ENCODE peak calls at places on chromosomes 7 and 10, in nine cellular contexts. One of them, this sample, is unnamed.

GRCh38 chr7:26399747-26400146 is 108.1 kb downstream of the SNX10 start:
- DNase-seq in fibroblast of lung: no peak
- DNase-seq in A549: no peak
- DNase-seq in upper lobe of right lung: no peak
- DNase-seq in lower lobe of right lung: no peak
- DNase-seq in GM23338: no peak
- DNase-seq in CD8-positive, alpha-beta T cell: no peak
- DNase-seq in Panc1: no peak
- DNase-seq in left ventricle myocardium inferior: no peak
- DNase-seq in this sample: no peak

GRCh38 chr7:100673302-100673941 is at the start of gene GNB2:
- DNase-seq in upper lobe of right lung: peak; percentile 100
- DNase-seq in CD8-positive, alpha-beta T cell: peak; percentile 98
- DNase-seq in GM23338: peak; percentile 96
- DNase-seq in Panc1: peak; percentile 98
- DNase-seq in fibroblast of lung: peak; percentile 100
- DNase-seq in lower lobe of right lung: peak; percentile 99
- DNase-seq in A549: peak; percentile 90
- DNase-seq in left ventricle myocardium inferior: peak; percentile 99
- DNase-seq in this sample: peak; percentile 97

GRCh38 chr7:90948085-90948484 is 316.1 kb upstream of the FZD1 start:
- DNase-seq in lower lobe of right lung: no peak
- DNase-seq in fibroblast of lung: no peak
- DNase-seq in left ventricle myocardium inferior: no peak
- DNase-seq in Panc1: no peak
- DNase-seq in CD8-positive, alpha-beta T cell: no peak
- DNase-seq in A549: no peak
- DNase-seq in upper lobe of right lung: no peak
- DNase-seq in GM23338: no peak
- DNase-seq in this sample: no peak

GRCh38 chr7:118372530-118372929 is 148.0 kb downstream of the ANKRD7 start:
- DNase-seq in Panc1: no peak
- DNase-seq in GM23338: no peak
- DNase-seq in lower lobe of right lung: no peak
- DNase-seq in upper lobe of right lung: no peak
- DNase-seq in left ventricle myocardium inferior: no peak
- DNase-seq in fibroblast of lung: peak; percentile 16
- DNase-seq in CD8-positive, alpha-beta T cell: no peak
- DNase-seq in A549: no peak
- DNase-seq in this sample: no peak

GRCh38 chr7:108202743-108203142 is 72.6 kb upstream of the LAMB4 start:
- DNase-seq in CD8-positive, alpha-beta T cell: no peak
- DNase-seq in upper lobe of right lung: no peak
- DNase-seq in fibroblast of lung: no peak
- DNase-seq in left ventricle myocardium inferior: no peak
- DNase-seq in lower lobe of right lung: no peak
- DNase-seq in GM23338: no peak
- DNase-seq in Panc1: no peak
- DNase-seq in A549: no peak
- DNase-seq in this sample: no peak

GRCh38 chr7:155458317-155459132 is 596 bp downstream of the EN2 start:
- DNase-seq in left ventricle myocardium inferior: no peak
- DNase-seq in A549: no peak
- DNase-seq in upper lobe of right lung: no peak
- DNase-seq in GM23338: peak; percentile 32
- DNase-seq in fibroblast of lung: no peak
- DNase-seq in CD8-positive, alpha-beta T cell: no peak
- DNase-seq in Panc1: no peak
- DNase-seq in lower lobe of right lung: no peak
- DNase-seq in this sample: no peak

GRCh38 chr7:151117565-151117964 is 31.3 kb downstream of the AGAP3 start:
- DNase-seq in lower lobe of right lung: peak; percentile 52
- DNase-seq in GM23338: no peak
- DNase-seq in left ventricle myocardium inferior: no peak
- DNase-seq in CD8-positive, alpha-beta T cell: peak; percentile 53
- DNase-seq in A549: no peak
- DNase-seq in Panc1: no peak
- DNase-seq in upper lobe of right lung: no peak
- DNase-seq in fibroblast of lung: no peak
- DNase-seq in this sample: no peak

GRCh38 chr7:25669954-25670841 is 441.9 kb upstream of the NPVF start:
- DNase-seq in upper lobe of right lung: no peak
- DNase-seq in GM23338: no peak
- DNase-seq in CD8-positive, alpha-beta T cell: no peak
- DNase-seq in Panc1: no peak
- DNase-seq in A549: no peak
- DNase-seq in left ventricle myocardium inferior: peak; percentile 23
- DNase-seq in fibroblast of lung: peak; percentile 57
- DNase-seq in lower lobe of right lung: no peak
- DNase-seq in this sample: no peak

GRCh38 chr10:118763202-118763988 is 8.6 kb upstream of the CACUL1 start:
- DNase-seq in Panc1: no peak
- DNase-seq in fibroblast of lung: no peak
- DNase-seq in A549: no peak
- DNase-seq in GM23338: no peak
- DNase-seq in left ventricle myocardium inferior: no peak
- DNase-seq in upper lobe of right lung: no peak
- DNase-seq in lower lobe of right lung: no peak
- DNase-seq in CD8-positive, alpha-beta T cell: no peak
- DNase-seq in this sample: no peak

GRCh38 chr7:100675581-100676350 is 2.2 kb downstream of the GNB2 start:
- DNase-seq in lower lobe of right lung: peak; percentile 92
- DNase-seq in fibroblast of lung: peak; percentile 67
- DNase-seq in A549: no peak
- DNase-seq in CD8-positive, alpha-beta T cell: peak; percentile 84
- DNase-seq in GM23338: peak; percentile 80
- DNase-seq in upper lobe of right lung: peak; percentile 91
- DNase-seq in Panc1: no peak
- DNase-seq in left ventricle myocardium inferior: peak; percentile 88
- DNase-seq in this sample: peak; percentile 67

GRCh38 chr7:43785425-43785824 is 26.9 kb downstream of the BLVRA start:
- DNase-seq in lower lobe of right lung: no peak
- DNase-seq in CD8-positive, alpha-beta T cell: no peak
- DNase-seq in upper lobe of right lung: no peak
- DNase-seq in GM23338: no peak
- DNase-seq in A549: no peak
- DNase-seq in fibroblast of lung: peak; percentile 90
- DNase-seq in Panc1: no peak
- DNase-seq in left ventricle myocardium inferior: no peak
- DNase-seq in this sample: no peak

GRCh38 chr10:77941790-77942189 is 15.2 kb upstream of the DLG5 start:
- DNase-seq in GM23338: no peak
- DNase-seq in CD8-positive, alpha-beta T cell: no peak
- DNase-seq in upper lobe of right lung: no peak
- DNase-seq in A549: no peak
- DNase-seq in fibroblast of lung: no peak
- DNase-seq in left ventricle myocardium inferior: no peak
- DNase-seq in Panc1: no peak
- DNase-seq in lower lobe of right lung: no peak
- DNase-seq in this sample: no peak

DNA sequence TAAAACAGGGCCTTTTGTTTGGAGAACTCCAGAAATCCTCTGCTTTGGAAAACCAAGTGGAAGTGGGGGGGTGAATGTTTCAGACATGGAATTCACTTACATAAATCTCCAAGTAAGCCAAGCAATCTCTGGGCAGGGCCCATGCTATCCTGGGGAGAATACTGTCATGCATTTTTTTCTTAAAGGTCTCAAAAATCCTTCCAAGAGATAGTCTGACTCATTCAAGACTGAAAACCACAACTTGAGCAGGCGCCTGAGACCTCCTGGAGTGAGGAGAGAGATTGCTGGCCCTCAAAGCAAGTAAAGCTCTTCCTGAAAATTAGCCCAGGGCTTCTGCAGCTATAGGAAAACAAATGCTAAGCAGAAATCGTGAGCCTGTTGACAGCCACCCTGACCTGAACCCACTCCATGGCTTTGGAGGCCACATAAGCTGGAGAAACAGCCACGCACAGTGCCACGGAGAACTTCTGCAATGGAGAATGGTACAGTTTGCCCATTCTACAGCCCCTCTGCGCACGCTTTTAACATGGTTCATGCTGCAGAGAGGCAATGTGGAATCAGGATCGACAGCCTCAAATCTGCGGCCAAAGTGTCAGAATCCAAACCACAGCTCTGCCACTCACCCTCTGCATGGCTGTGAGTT is 203.1 kb upstream of the AUTS2 start:
- DNase-seq in GM23338: no peak
- DNase-seq in left ventricle myocardium inferior: no peak
- DNase-seq in upper lobe of right lung: no peak
- DNase-seq in Panc1: no peak
- DNase-seq in A549: no peak
- DNase-seq in lower lobe of right lung: no peak
- DNase-seq in fibroblast of lung: peak; percentile 19
- DNase-seq in CD8-positive, alpha-beta T cell: no peak
- DNase-seq in this sample: no peak
- H3K27ac ChIP-seq in GM23338: no peak overlapping the region
- H3K27ac ChIP-seq in left ventricle myocardium inferior: no peak overlapping the region
- H3K27ac ChIP-seq in upper lobe of right lung: no peak overlapping the region
- H3K27ac ChIP-seq in Panc1: no peak overlapping the region
- H3K27ac ChIP-seq in A549: peak overlapping the region; percentile 80
- H3K27ac ChIP-seq in lower lobe of right lung: no peak overlapping the region
- H3K27ac ChIP-seq in fibroblast of lung: no peak overlapping the region
- H3K27ac ChIP-seq in CD8-positive, alpha-beta T cell: no peak overlapping the region
- H3K27ac ChIP-seq in this sample: no peak overlapping the region

DNA sequence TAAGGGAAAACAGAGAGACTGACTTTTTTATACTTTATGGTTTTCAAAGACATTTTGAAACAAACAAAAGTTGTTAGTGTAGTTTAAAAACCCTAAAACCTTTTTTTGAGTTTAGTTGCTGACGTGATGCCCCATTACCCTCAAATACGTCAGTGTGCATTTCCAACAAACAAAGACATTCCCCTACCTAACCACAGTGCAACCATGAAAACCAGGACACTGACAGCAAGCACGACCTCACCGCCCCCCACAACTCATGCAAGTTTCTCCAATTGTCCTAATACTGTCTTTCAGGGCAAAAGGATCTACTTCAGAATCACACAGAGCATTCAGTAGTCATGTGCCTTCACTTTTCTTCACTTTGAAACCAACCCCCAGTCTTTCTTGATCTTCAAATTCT is 75.0 kb downstream of the WNT2 start:
- DNase-seq in upper lobe of right lung: no peak
- DNase-seq in CD8-positive, alpha-beta T cell: no peak
- DNase-seq in Panc1: no peak
- DNase-seq in fibroblast of lung: no peak
- DNase-seq in lower lobe of right lung: no peak
- DNase-seq in GM23338: no peak
- DNase-seq in A549: no peak
- DNase-seq in left ventricle myocardium inferior: no peak
- DNase-seq in this sample: no peak
- H3K4me3 ChIP-seq in upper lobe of right lung: no peak overlapping the region
- H3K4me3 ChIP-seq in CD8-positive, alpha-beta T cell: no peak overlapping the region
- H3K4me3 ChIP-seq in Panc1: no peak overlapping the region
- H3K4me3 ChIP-seq in fibroblast of lung: no peak overlapping the region
- H3K4me3 ChIP-seq in lower lobe of right lung: no peak overlapping the region
- H3K4me3 ChIP-seq in GM23338: no peak overlapping the region
- H3K4me3 ChIP-seq in A549: no peak overlapping the region
- H3K4me3 ChIP-seq in left ventricle myocardium inferior: no peak overlapping the region
- H3K4me3 ChIP-seq in this sample: no peak overlapping the region

GRCh38 chr10:103966671-103967432 is at the start of gene SLK:
- DNase-seq in fibroblast of lung: peak; percentile 77
- DNase-seq in Panc1: peak; percentile 24
- DNase-seq in left ventricle myocardium inferior: peak; percentile 85
- DNase-seq in upper lobe of right lung: peak; percentile 93
- DNase-seq in A549: peak; percentile 75
- DNase-seq in lower lobe of right lung: peak; percentile 88
- DNase-seq in CD8-positive, alpha-beta T cell: peak; percentile 81
- DNase-seq in GM23338: peak; percentile 75
- DNase-seq in this sample: peak; percentile 11

GRCh38 chr10:103968441-103969391 is 1.8 kb downstream of the SLK start:
- DNase-seq in Panc1: no peak
- DNase-seq in A549: no peak
- DNase-seq in left ventricle myocardium inferior: no peak
- DNase-seq in lower lobe of right lung: no peak
- DNase-seq in fibroblast of lung: peak; percentile 27
- DNase-seq in CD8-positive, alpha-beta T cell: no peak
- DNase-seq in upper lobe of right lung: no peak
- DNase-seq in GM23338: no peak
- DNase-seq in this sample: no peak

GRCh38 chr10:103967433-103968142 is 648 bp downstream of the SLK start:
- DNase-seq in left ventricle myocardium inferior: no peak
- DNase-seq in upper lobe of right lung: no peak
- DNase-seq in Panc1: no peak
- DNase-seq in lower lobe of right lung: no peak
- DNase-seq in fibroblast of lung: peak; percentile 31
- DNase-seq in GM23338: peak; percentile 46
- DNase-seq in A549: peak; percentile 36
- DNase-seq in CD8-positive, alpha-beta T cell: peak; percentile 25
- DNase-seq in this sample: no peak

GRCh38 chr10:103969436-103969835 is 2.5 kb downstream of the SLK start:
- DNase-seq in left ventricle myocardium inferior: no peak
- DNase-seq in A549: no peak
- DNase-seq in lower lobe of right lung: no peak
- DNase-seq in upper lobe of right lung: no peak
- DNase-seq in CD8-positive, alpha-beta T cell: no peak
- DNase-seq in Panc1: no peak
- DNase-seq in fibroblast of lung: peak; percentile 14
- DNase-seq in GM23338: no peak
- DNase-seq in this sample: no peak

DNA sequence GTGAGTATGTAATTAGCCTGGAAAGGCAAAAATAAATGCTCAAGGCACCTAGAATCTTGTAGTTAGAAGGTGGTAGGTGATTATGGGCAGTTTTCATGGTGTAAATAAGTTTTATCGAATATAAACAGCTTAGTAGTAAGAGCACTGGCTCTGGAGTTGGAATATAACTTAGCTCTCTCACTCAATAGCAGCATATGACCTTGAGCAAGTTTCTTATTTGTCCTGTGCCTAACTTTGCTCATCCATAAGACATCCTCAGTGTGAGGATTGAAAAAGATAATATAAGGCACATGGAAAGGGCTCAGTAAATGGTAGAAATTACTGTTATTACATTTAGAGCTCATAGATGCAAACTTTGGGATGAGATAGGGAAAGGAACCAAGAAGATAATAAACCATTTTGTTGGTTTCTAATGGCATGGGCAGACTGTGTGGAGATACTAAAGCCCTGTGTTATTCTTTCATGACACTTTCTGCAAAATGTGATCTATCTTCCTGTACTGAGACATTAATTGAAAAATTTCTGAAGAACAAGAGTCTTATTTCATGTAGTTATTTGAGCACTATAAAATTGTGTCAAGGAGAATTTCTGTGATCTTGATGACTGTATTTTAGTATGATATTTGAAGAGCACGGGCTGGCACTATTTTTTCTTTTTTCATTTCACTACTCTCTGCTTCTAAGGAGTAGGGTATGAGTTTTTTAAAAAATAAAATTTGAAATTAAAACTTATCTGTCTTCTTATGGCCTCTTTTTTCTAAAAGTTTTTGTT is 3.1 kb downstream of the SLK start:
- DNase-seq in left ventricle myocardium inferior: no peak
- DNase-seq in CD8-positive, alpha-beta T cell: no peak
- DNase-seq in upper lobe of right lung: no peak
- DNase-seq in lower lobe of right lung: no peak
- DNase-seq in Panc1: no peak
- DNase-seq in A549: no peak
- DNase-seq in fibroblast of lung: no peak
- DNase-seq in GM23338: no peak
- DNase-seq in this sample: no peak
- H3K4me1 ChIP-seq in left ventricle myocardium inferior: peaks cover 73% of the 10 kb centered on the region
- H3K4me1 ChIP-seq in CD8-positive, alpha-beta T cell: peaks cover 23% of the 10 kb centered on the region
- H3K4me1 ChIP-seq in upper lobe of right lung: peaks cover 33% of the 10 kb centered on the region
- H3K4me1 ChIP-seq in lower lobe of right lung: peaks cover 48% of the 10 kb centered on the region
- H3K4me1 ChIP-seq in Panc1: peaks cover 23% of the 10 kb centered on the region
- H3K4me1 ChIP-seq in A549: peaks cover 31% of the 10 kb centered on the region
- H3K4me1 ChIP-seq in fibroblast of lung: no peaks in the 10 kb centered on the region
- H3K4me1 ChIP-seq in GM23338: peaks cover 20% of the 10 kb centered on the region
- H3K4me1 ChIP-seq in this sample: peaks cover 22% of the 10 kb centered on the region

GRCh38 chr10:68781613-68782574 is 45.4 kb upstream of the STOX1 start:
- DNase-seq in GM23338: no peak
- DNase-seq in A549: no peak
- DNase-seq in fibroblast of lung: no peak
- DNase-seq in lower lobe of right lung: no peak
- DNase-seq in Panc1: no peak
- DNase-seq in upper lobe of right lung: no peak
- DNase-seq in left ventricle myocardium inferior: no peak
- DNase-seq in CD8-positive, alpha-beta T cell: no peak
- DNase-seq in this sample: no peak
- H3K27ac ChIP-seq in GM23338: peak overlapping the region; percentile 60
- H3K27ac ChIP-seq in A549: no peak overlapping the region
- H3K27ac ChIP-seq in fibroblast of lung: no peak overlapping the region
- H3K27ac ChIP-seq in lower lobe of right lung: no peak overlapping the region
- H3K27ac ChIP-seq in Panc1: no peak overlapping the region
- H3K27ac ChIP-seq in upper lobe of right lung: no peak overlapping the region
- H3K27ac ChIP-seq in left ventricle myocardium inferior: no peak overlapping the region
- H3K27ac ChIP-seq in CD8-positive, alpha-beta T cell: no peak overlapping the region
- H3K27ac ChIP-seq in this sample: no peak overlapping the region